ENCODE peak calls at places on chromosomes 7 and 10, in seven cellular contexts. Y, T, S, F, U, M and I are unnamed samples.
A peak's percentile ranks its signal among the peaks of the same experiment; 100 is the strongest.

GRCh38 chr10:18497955-18498354 is 153.4 kb downstream of the NSUN6 start:
- DNase-seq in Y (no peak), T (no peak), S (no peak), F (no peak), U (no peak), M (no peak), I (no peak)

GRCh38 chr10:118484152-118484871 is 111.1 kb downstream of the PRLHR start:
- DNase-seq in Y (no peak), T (no peak), S (no peak), F (no peak), U (no peak), M (no peak), I (no peak)

GRCh38 chr10:31142026-31142425 is 110.4 kb upstream of the ZNF438 start:
- DNase-seq in Y (no peak), T (no peak), S (no peak), F (no peak), U (no peak), M (peak; percentile 15), I (no peak)

GRCh38 chr7:132609222-132609621 is 33.0 kb upstream of the PLXNA4 start:
- DNase-seq in Y (no peak), T (no peak), S (no peak), F (no peak), U (no peak), M (peak; percentile 39), I (no peak)

GRCh38 chr10:70832852-70833542 is 17.2 kb downstream of the SGPL1 start:
- DNase-seq in Y (peak; percentile 78), T (no peak), S (no peak), F (no peak), U (no peak), M (peak; percentile 45), I (no peak)

GRCh38 chr10:73588656-73589055 is 2.5 kb downstream of the USP54 start:
- DNase-seq in Y (peak; percentile 40), T (no peak), S (no peak), F (no peak), U (no peak), M (no peak), I (no peak)

GRCh38 chr10:31867646-31868045 is 61.0 kb downstream of the ARHGAP12 start:
- DNase-seq in Y (peak; percentile 60), T (no peak), S (no peak), F (no peak), U (no peak), M (no peak), I (no peak)

GRCh38 chr7:13633857-13634256 is 355.6 kb downstream of the ETV1 start:
- DNase-seq in Y (peak; percentile 9), T (no peak), S (no peak), F (no peak), U (no peak), M (no peak), I (no peak)

GRCh38 chr7:44988718-44989117 is 9.9 kb upstream of the MYO1G start:
- DNase-seq in Y (peak; percentile 41), T (no peak), S (no peak), F (no peak), U (no peak), M (no peak), I (no peak)

GRCh38 chr7:47813614-47814260 is 134.5 kb downstream of the PKD1L1 start:
- DNase-seq in Y (no peak), T (no peak), S (no peak), F (no peak), U (no peak), M (no peak), I (no peak)

GRCh38 chr7:3267928-3268690 is 32.9 kb upstream of the SDK1 start:
- DNase-seq in Y (peak; percentile 51), T (no peak), S (no peak), F (no peak), U (no peak), M (no peak), I (no peak)

GRCh38 chr10:30812018-30812851 is 182.7 kb upstream of the LYZL2 start:
- DNase-seq in Y (no peak), T (no peak), S (no peak), F (peak; percentile 71), U (no peak), M (peak; percentile 35), I (no peak)

GRCh38 chr7:47282790-47283496 is 299.0 kb downstream of the TNS3 start:
- DNase-seq in Y (no peak), T (no peak), S (no peak), F (no peak), U (no peak), M (no peak), I (no peak)

GRCh38 chr10:125175807-125176206 is 15.4 kb upstream of the CTBP2 start:
- DNase-seq in Y (no peak), T (no peak), S (no peak), F (no peak), U (no peak), M (no peak), I (no peak)

GRCh38 chr7:39746162-39746782 is 122.9 kb downstream of the RALA start:
- DNase-seq in Y (peak; percentile 85), T (no peak), S (peak; percentile 64), F (peak; percentile 71), U (peak; percentile 83), M (peak; percentile 76), I (peak; percentile 84)

GRCh38 chr7:36951257-36951697 is 227.0 kb upstream of the AOAH start:
- DNase-seq in Y (no peak), T (no peak), S (no peak), F (no peak), U (no peak), M (peak; percentile 41), I (no peak)

GRCh38 chr10:86545097-86545496 is 23.5 kb upstream of the WAPL start:
- DNase-seq in Y (no peak), T (no peak), S (no peak), F (no peak), U (no peak), M (no peak), I (no peak)

GRCh38 chr10:99345350-99345749 is 16.2 kb downstream of the CNNM1 start:
- DNase-seq in Y (no peak), T (no peak), S (no peak), F (no peak), U (no peak), M (no peak), I (no peak)

GRCh38 chr10:85548038-85548437 is 818.6 kb downstream of the GRID1 start:
- DNase-seq in Y (peak; percentile 90), T (no peak), S (peak; percentile 45), F (peak; percentile 64), U (no peak), M (peak; percentile 23), I (no peak)

GRCh38 chr7:113880467-113881040 is 38.3 kb downstream of the PPP1R3A start:
- DNase-seq in Y (no peak), T (no peak), S (no peak), F (no peak), U (no peak), M (no peak), I (no peak)

GRCh38 chr10:71829171-71829570 is 21.9 kb downstream of the PSAP start:
- DNase-seq in Y (no peak), T (no peak), S (no peak), F (no peak), U (peak; percentile 64), M (peak; percentile 85), I (no peak)

GRCh38 chr7:151796091-151796870 is 80.6 kb downstream of the PRKAG2 start:
- DNase-seq in Y (peak; percentile 86), T (no peak), S (no peak), F (no peak), U (peak; percentile 68), M (no peak), I (no peak)

GRCh38 chr10:91624633-91625032 is 8.2 kb downstream of the PPP1R3C start:
- DNase-seq in Y (no peak), T (no peak), S (no peak), F (no peak), U (no peak), M (no peak), I (no peak)

GRCh38 chr10:98402513-98402912 is 12.5 kb downstream of the PYROXD2 start:
- DNase-seq in Y (no peak), T (no peak), S (no peak), F (no peak), U (no peak), M (no peak), I (no peak)

GRCh38 chr7:42494722-42495121 is 257.7 kb upstream of the GLI3 start:
- DNase-seq in Y (peak; percentile 94), T (no peak), S (no peak), F (no peak), U (peak; percentile 27), M (no peak), I (no peak)

GRCh38 chr7:123191132-123191531 is 8.6 kb downstream of the SLC13A1 start:
- DNase-seq in Y (peak; percentile 29), T (no peak), S (no peak), F (no peak), U (no peak), M (no peak), I (no peak)

GRCh38 chr10:78359641-78360091 is 326.0 kb downstream of the RPS24 start:
- DNase-seq in Y (no peak), T (no peak), S (no peak), F (no peak), U (no peak), M (peak; percentile 19), I (no peak)

GRCh38 chr10:36872702-36873393 is 252.6 kb upstream of the ANKRD30A start:
- DNase-seq in Y (no peak), T (no peak), S (no peak), F (no peak), U (no peak), M (no peak), I (no peak)

GRCh38 chr7:28654111-28654510 is 241.8 kb downstream of the CREB5 start:
- DNase-seq in Y (no peak), T (no peak), S (no peak), F (no peak), U (no peak), M (no peak), I (no peak)